ENCODE peak calls at places on chromosomes 7 and 10, in nine cellular contexts. G, T, M, A, R, P, L, Y and F are unnamed samples. For H3K9me3, the result is how much of the 10 kb centered on the place peaks cover.

GRCh38 chr10:72066318-72067284 is 21.8 kb downstream of the SPOCK2 start:
- DNase-seq in L (no peak), M (no peak), P (peak), T (no peak), R (no peak), A (no peak), G (no peak), Y (no peak), F (no peak)

GRCh38 chr7:102117743-102118142 is 168.9 kb upstream of the SH2B2 start:
- DNase-seq in T (no peak), A (no peak), L (no peak), M (no peak), R (no peak), Y (no peak), P (no peak), G (no peak), F (no peak)

GRCh38 chr7:142777318-142777717 is 6.5 kb downstream of the PRSS2 start:
- DNase-seq in T (no peak), R (no peak), M (no peak), P (no peak), G (no peak), A (no peak), L (no peak), Y (no peak), F (no peak)

GRCh38 chr10:78960316-78960800 is 108.4 kb upstream of the ZMIZ1 start:
- DNase-seq in P (no peak), L (no peak), M (peak), Y (no peak), A (peak), G (peak), T (peak), R (no peak), F (peak)

GRCh38 chr7:124085168-124085567 is 52.3 kb upstream of the TMEM229A start:
- DNase-seq in R (no peak), L (no peak), T (peak), Y (no peak), G (no peak), A (no peak), M (no peak), P (no peak), F (peak)

GRCh38 chr7:69632280-69632679 is 34.0 kb downstream of the AUTS2 start:
- DNase-seq in G (no peak), P (no peak), R (no peak), M (no peak), A (no peak), Y (no peak), L (no peak), T (no peak), F (no peak)

GRCh38 chr10:98028168-98028770 is 2.2 kb downstream of the CRTAC1 start:
- DNase-seq in P (no peak), M (peak), Y (peak), T (peak), R (peak), A (peak), L (peak), G (no peak), F (peak)

GRCh38 chr10:42960491-42961155 is 116.2 kb upstream of the RET start:
- DNase-seq in P (peak), G (no peak), T (no peak), M (no peak), A (peak), L (peak), Y (peak), R (no peak), F (no peak)

GRCh38 chr10:14142631-14143270 is 188.0 kb downstream of the FRMD4A start:
- DNase-seq in P (no peak), A (no peak), T (no peak), G (no peak), L (no peak), Y (no peak), M (no peak), R (no peak), F (no peak)

GRCh38 chr7:41508755-41509154 is 194.1 kb downstream of the INHBA start:
- DNase-seq in R (no peak), A (no peak), T (no peak), G (no peak), M (no peak), L (no peak), Y (no peak), P (no peak), F (no peak)

GRCh38 chr7:112422842-112423496 is 27.3 kb upstream of the IFRD1 start:
- DNase-seq in L (peak), Y (peak), T (peak), R (no peak), M (peak), G (peak), A (peak), P (peak), F (peak)

GRCh38 chr7:102063736-102064135 is 222.9 kb upstream of the SH2B2 start:
- DNase-seq in P (no peak), L (peak), T (no peak), G (no peak), R (no peak), Y (peak), A (no peak), M (no peak), F (peak)

GRCh38 chr10:90319188-90319914 is 538.5 kb downstream of the HTR7 start:
- DNase-seq in M (no peak), L (peak), T (peak), R (no peak), P (no peak), G (no peak), A (no peak), Y (peak), F (no peak)

GRCh38 chr10:452512-453504 is 236.7 kb downstream of the DIP2C start:
- DNase-seq in A (no peak), T (no peak), P (peak), R (peak), Y (no peak), M (no peak), G (no peak), L (no peak), F (no peak)

GRCh38 chr10:3393958-3394357 is 221.4 kb upstream of the PITRM1 start:
- DNase-seq in A (no peak), L (no peak), Y (no peak), P (no peak), R (no peak), M (no peak), G (no peak), T (no peak), F (no peak)

GRCh38 chr7:80851896-80852476 is 66.9 kb downstream of the SEMA3C start:
- DNase-seq in R (no peak), M (no peak), T (no peak), L (peak), A (no peak), Y (no peak), P (no peak), G (no peak), F (no peak)

GRCh38 chr10:132623996-132624846 is 86.6 kb downstream of the INPP5A start:
- DNase-seq in L (no peak), T (peak), P (peak), Y (peak), A (no peak), G (no peak), R (no peak), M (no peak), F (no peak)

GRCh38 chr7:129359641-129360040 is 74.6 kb upstream of the STRIP2 start:
- DNase-seq in R (no peak), G (no peak), Y (no peak), M (no peak), A (no peak), T (no peak), L (no peak), P (no peak), F (no peak)

GRCh38 chr10:79929409-79929904 is 19.4 kb downstream of the SFTPD start:
- DNase-seq in Y (peak), A (peak), G (peak), P (peak), L (peak), M (peak), T (peak), R (peak), F (peak)

GRCh38 chr7:143390098-143390772 is 9.1 kb downstream of the ZYX start:
- DNase-seq in P (no peak), L (no peak), A (no peak), M (no peak), T (no peak), R (no peak), Y (peak), G (no peak), F (no peak)

DNA sequence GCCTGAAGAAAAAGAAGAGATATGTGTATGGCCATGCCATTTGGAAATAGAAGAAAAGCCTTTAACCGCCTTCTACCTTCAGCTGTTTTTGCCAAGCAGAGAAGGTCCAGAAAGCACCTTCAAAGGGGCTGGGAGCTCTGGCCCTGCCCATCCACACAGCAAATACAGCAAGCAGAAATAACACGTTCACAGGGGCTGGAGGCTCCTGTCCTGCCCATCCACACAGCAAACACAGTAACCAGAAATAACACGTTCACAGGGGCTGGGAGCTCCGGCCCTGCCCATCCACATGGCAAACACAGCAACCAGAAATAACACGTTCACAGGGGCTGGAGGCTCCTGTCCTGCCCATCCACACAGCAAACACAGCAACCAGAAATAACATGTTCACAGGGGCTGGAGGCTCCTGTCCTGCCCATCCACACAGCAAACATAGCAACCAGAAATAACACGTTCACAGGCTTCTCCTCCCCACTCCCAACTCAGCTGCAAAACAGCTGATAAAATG is 558.1 kb downstream of the PTPRN2 start:
- DNase-seq in A (no peak), G (peak), P (peak), M (no peak), R (no peak), L (no peak), Y (no peak), T (no peak), F (no peak)
- H3K9me3 ChIP-seq in A (under half), G (under half), P (under half), M (under half), R (under half), L (under half), Y (under half), T (under half), F (under half)

GRCh38 chr10:110505130-110505815 is 7.6 kb downstream of the DUSP5 start:
- DNase-seq in G (no peak), T (no peak), A (no peak), R (no peak), M (no peak), L (no peak), Y (no peak), P (no peak), F (no peak)
- H3K27ac ChIP-seq in G (no peak), T (no peak), A (peak), R (no peak), M (no peak), L (no peak), Y (no peak), P (no peak), F (peak)

GRCh38 chr7:16399916-16400895 is 21.1 kb downstream of the CRPPA start:
- DNase-seq in P (no peak), R (no peak), Y (no peak), M (no peak), A (no peak), T (no peak), G (no peak), L (peak), F (no peak)

GRCh38 chr7:16400896-16401275 is 20.5 kb downstream of the CRPPA start:
- DNase-seq in M (no peak), A (no peak), P (no peak), G (no peak), L (no peak), R (no peak), Y (no peak), T (no peak), F (no peak)

GRCh38 chr7:16398211-16399017 is 22.9 kb downstream of the CRPPA start:
- DNase-seq in A (no peak), Y (no peak), L (peak), M (no peak), T (no peak), P (no peak), R (no peak), G (no peak), F (no peak)

GRCh38 chr7:16397497-16398210 is 23.7 kb downstream of the CRPPA start:
- DNase-seq in M (no peak), R (no peak), G (no peak), A (no peak), T (no peak), L (peak), Y (no peak), P (no peak), F (no peak)

GRCh38 chr7:16399265-16399801 is 22.0 kb downstream of the CRPPA start:
- DNase-seq in Y (no peak), T (peak), R (no peak), A (no peak), P (no peak), M (no peak), L (peak), G (no peak), F (no peak)
- H3K9me3 ChIP-seq in Y (under half), T (under half), R (under half), A (under half), P (under half), M (under half), L (half or more), G (under half), F (under half)

GRCh38 chr7:45211958-45212357 is 54.4 kb downstream of the RAMP3 start:
- DNase-seq in A (no peak), M (no peak), R (no peak), P (no peak), L (no peak), G (no peak), T (no peak), Y (peak), F (no peak)
- H3K27ac ChIP-seq in A (peak), M (no peak), R (no peak), P (no peak), L (no peak), G (no peak), T (no peak), Y (no peak), F (no peak)

GRCh38 chr10:30705086-30705624 is 75.6 kb upstream of the LYZL2 start:
- DNase-seq in T (no peak), M (no peak), P (no peak), L (no peak), R (no peak), A (no peak), G (no peak), Y (no peak), F (peak)
- H3K9me3 ChIP-seq in T (under half), M (under half), P (under half), L (under half), R (under half), A (under half), G (under half), Y (under half), F (under half)

GRCh38 chr10:130438861-130439260 is 302.7 kb downstream of the GLRX3 start:
- DNase-seq in P (no peak), G (no peak), R (no peak), A (no peak), L (no peak), Y (peak), T (no peak), M (no peak), F (no peak)
- H3K27ac ChIP-seq in P (no peak), G (no peak), R (no peak), A (no peak), L (no peak), Y (no peak), T (no peak), M (no peak), F (no peak)

GRCh38 chr10:1685671-1686450 is 51.5 kb downstream of the ADARB2 start:
- DNase-seq in Y (no peak), M (no peak), A (no peak), R (no peak), G (no peak), P (no peak), T (no peak), L (no peak), F (no peak)

GRCh38 chr10:1679821-1680650 is 57.3 kb downstream of the ADARB2 start:
- DNase-seq in L (no peak), M (no peak), R (no peak), T (no peak), A (no peak), P (no peak), G (no peak), Y (no peak), F (no peak)

GRCh38 chr10:1687190-1687589 is 50.1 kb downstream of the ADARB2 start:
- DNase-seq in L (no peak), A (no peak), R (no peak), T (no peak), Y (no peak), M (no peak), P (no peak), G (no peak), F (no peak)

GRCh38 chr10:1684991-1685390 is 52.3 kb downstream of the ADARB2 start:
- DNase-seq in R (no peak), T (no peak), A (no peak), G (no peak), P (no peak), M (no peak), Y (no peak), L (no peak), F (no peak)

DNA sequence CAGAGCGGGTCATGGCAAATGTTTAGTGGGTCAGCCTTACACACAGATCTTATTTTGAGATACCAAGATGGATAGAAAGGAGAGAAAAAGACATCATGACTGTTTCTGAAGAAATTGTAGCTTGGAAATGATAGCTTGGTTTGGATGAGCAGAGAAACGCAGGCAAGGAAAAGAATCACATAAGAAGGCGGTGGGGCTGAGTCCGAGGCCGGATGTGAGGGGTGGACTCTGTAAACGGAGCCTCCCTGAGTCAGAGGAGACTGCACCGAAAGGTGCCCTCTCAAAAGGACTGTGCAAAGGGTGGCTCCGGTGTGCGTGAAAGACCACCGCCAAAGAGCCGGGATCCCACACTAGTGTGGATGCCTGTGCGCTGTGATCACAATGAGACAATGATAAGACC is 53.7 kb downstream of the ADARB2 start:
- DNase-seq in Y (no peak), M (no peak), T (no peak), A (no peak), R (no peak), P (no peak), L (no peak), G (no peak), F (no peak)
- H3K9me3 ChIP-seq in Y (under half), M (under half), T (under half), A (under half), R (under half), P (under half), L (under half), G (under half), F (under half)

GRCh38 chr10:50585921-50586739 is 37.6 kb downstream of the SGMS1 start:
- DNase-seq in R (no peak), P (no peak), G (no peak), T (no peak), L (peak), A (no peak), M (no peak), Y (no peak), F (no peak)
- H3K27ac ChIP-seq in R (no peak), P (no peak), G (no peak), T (no peak), L (peak), A (no peak), M (no peak), Y (no peak), F (no peak)

GRCh38 chr7:4216016-4216415 is 466.1 kb upstream of the FOXK1 start:
- DNase-seq in L (no peak), T (no peak), P (peak), Y (no peak), M (no peak), G (no peak), A (no peak), R (no peak), F (no peak)
- H3K9me3 ChIP-seq in L (under half), T (under half), P (under half), Y (under half), M (under half), G (under half), A (under half), R (under half), F (under half)